ENCODE peak calls at places on chromosomes 16 and 17, in seven cellular contexts. P, C, J, F, N, H and U are unnamed samples.

GRCh38 chr17:57555636-57556175 is 189.4 kb downstream of the CCDC182 start:
- DNase-seq in P (peak), C (no peak), J (no peak), F (no peak), N (no peak), H (no peak), U (no peak)

GRCh38 chr17:21397341-21398050 is 21.3 kb downstream of the KCNJ12 start:
- DNase-seq in P (no peak), C (peak), J (peak), F (no peak), N (no peak), H (no peak), U (no peak)

GRCh38 chr17:7177954-7178477 is 1.2 kb downstream of the ASGR1 start:
- DNase-seq in P (no peak), C (no peak), J (no peak), F (peak), N (no peak), H (no peak), U (no peak)

GRCh38 chr17:17663160-17664072 is 17.8 kb upstream of the RAI1 start:
- DNase-seq in P (peak), C (peak), J (no peak), F (peak), N (peak), H (no peak), U (peak)

GRCh38 chr16:13645525-13645924 is 274.4 kb upstream of the ERCC4 start:
- DNase-seq in P (no peak), C (no peak), J (no peak), F (no peak), N (no peak), H (no peak), U (no peak)

GRCh38 chr16:89096768-89097527 is 3.3 kb downstream of the ACSF3 start:
- DNase-seq in P (peak), C (no peak), J (no peak), F (no peak), N (peak), H (no peak), U (peak)

GRCh38 chr16:67901734-67902133 is 8.7 kb downstream of the PSKH1 start:
- DNase-seq in P (no peak), C (no peak), J (no peak), F (no peak), N (no peak), H (no peak), U (no peak)

GRCh38 chr17:4501295-4501949 is 2.7 kb downstream of the SPNS2 start:
- DNase-seq in P (no peak), C (no peak), J (no peak), F (no peak), N (no peak), H (no peak), U (no peak)

GRCh38 chr16:69315486-69316311 is 4.5 kb downstream of the VPS4A start:
- DNase-seq in P (no peak), C (no peak), J (no peak), F (no peak), N (no peak), H (no peak), U (no peak)

GRCh38 chr16:23518435-23518891 is 8.2 kb upstream of the GGA2 start:
- DNase-seq in P (peak), C (no peak), J (no peak), F (no peak), N (no peak), H (no peak), U (peak)

GRCh38 chr17:64020068-64020766 is at the start of gene ICAM2:
- DNase-seq in P (peak), C (no peak), J (no peak), F (peak), N (peak), H (peak), U (peak)
- H3K4me3 ChIP-seq in P (peak), C (no peak), J (peak), F (peak), N (peak), H (no peak), U (peak)

GRCh38 chr16:2150418-2151187 is 2.2 kb downstream of the RAB26 start:
- DNase-seq in P (peak), C (peak), J (no peak), F (peak), N (no peak), H (peak), U (peak)
- TF ChIP-seq CTCF in P (no peak), C (no peak), J (no peak), F (no peak), N (no peak), H (no peak), U (no peak)

GRCh38 chr17:82105882-82106696 is 8.1 kb upstream of the FASN start:
- DNase-seq in P (peak), C (peak), J (peak), F (peak), N (peak), H (no peak), U (peak)
- H3K4me3 ChIP-seq in P (peak), C (no peak), J (no peak), F (peak), N (peak), H (no peak), U (peak)

GRCh38 chr17:40358323-40359038 is 6.1 kb downstream of the GJD3 start:
- DNase-seq in P (peak), C (peak), J (peak), F (peak), N (peak), H (peak), U (peak)
- TF ChIP-seq CTCF in P (peak), C (peak), J (peak), F (peak), N (peak), H (peak), U (peak)